ENCODE peak calls at places on chromosomes 3 and 15, in nine cellular contexts. One of them, this sample, is unnamed.

GRCh38 chr3:161104561-161105551 is at the start of gene B3GALNT1:
- DNase-seq in iris pigment epithelial cell: peak
- DNase-seq in LoVo: no peak
- DNase-seq in endothelial cell: peak
- DNase-seq in activated CD8-positive, alpha-beta memory T cell treated with anti-CD3 and anti-CD28 coated beads, Interleukin-2, amount 50 U/mL, for 48 hours: peak
- DNase-seq in T1000: no peak
- DNase-seq in stimulated activated naive CD8-positive, alpha-beta T cell treated with anti-CD3 and anti-CD28 coated beads, Interleukin-15, Interleukin-2, amounts not matched to agents 100 U/mL and 50 U/mL, for 24 hours: peak
- DNase-seq in heart left ventricle: peak
- DNase-seq in NCI-H1930: peak
- DNase-seq in this sample: peak

GRCh38 chr3:150362515-150363302 is 45.4 kb upstream of the TSC22D2 start:
- DNase-seq in iris pigment epithelial cell: no peak
- DNase-seq in LoVo: no peak
- DNase-seq in endothelial cell: no peak
- DNase-seq in activated CD8-positive, alpha-beta memory T cell treated with anti-CD3 and anti-CD28 coated beads, Interleukin-2, amount 50 U/mL, for 48 hours: no peak
- DNase-seq in T1000: no peak
- DNase-seq in stimulated activated naive CD8-positive, alpha-beta T cell treated with anti-CD3 and anti-CD28 coated beads, Interleukin-15, Interleukin-2, amounts not matched to agents 100 U/mL and 50 U/mL, for 24 hours: no peak
- DNase-seq in heart left ventricle: no peak
- DNase-seq in NCI-H1930: no peak
- DNase-seq in this sample: peak

GRCh38 chr15:31230630-31231485 is 95.8 kb upstream of the KLF13 start:
- DNase-seq in iris pigment epithelial cell: no peak
- DNase-seq in LoVo: no peak
- DNase-seq in endothelial cell: no peak
- DNase-seq in activated CD8-positive, alpha-beta memory T cell treated with anti-CD3 and anti-CD28 coated beads, Interleukin-2, amount 50 U/mL, for 48 hours: no peak
- DNase-seq in T1000: no peak
- DNase-seq in stimulated activated naive CD8-positive, alpha-beta T cell treated with anti-CD3 and anti-CD28 coated beads, Interleukin-15, Interleukin-2, amounts not matched to agents 100 U/mL and 50 U/mL, for 24 hours: peak
- DNase-seq in heart left ventricle: no peak
- DNase-seq in NCI-H1930: no peak
- DNase-seq in this sample: no peak

GRCh38 chr15:66865622-66866611 is 163.9 kb downstream of the SMAD6 start:
- DNase-seq in iris pigment epithelial cell: no peak
- DNase-seq in LoVo: no peak
- DNase-seq in endothelial cell: no peak
- DNase-seq in activated CD8-positive, alpha-beta memory T cell treated with anti-CD3 and anti-CD28 coated beads, Interleukin-2, amount 50 U/mL, for 48 hours: peak
- DNase-seq in T1000: no peak
- DNase-seq in stimulated activated naive CD8-positive, alpha-beta T cell treated with anti-CD3 and anti-CD28 coated beads, Interleukin-15, Interleukin-2, amounts not matched to agents 100 U/mL and 50 U/mL, for 24 hours: peak
- DNase-seq in heart left ventricle: no peak
- DNase-seq in NCI-H1930: no peak
- DNase-seq in this sample: no peak

GRCh38 chr15:69414702-69415161 is 583 bp downstream of the KIF23 start:
- DNase-seq in iris pigment epithelial cell: peak
- DNase-seq in LoVo: peak
- DNase-seq in endothelial cell: peak
- DNase-seq in activated CD8-positive, alpha-beta memory T cell treated with anti-CD3 and anti-CD28 coated beads, Interleukin-2, amount 50 U/mL, for 48 hours: peak
- DNase-seq in T1000: peak
- DNase-seq in stimulated activated naive CD8-positive, alpha-beta T cell treated with anti-CD3 and anti-CD28 coated beads, Interleukin-15, Interleukin-2, amounts not matched to agents 100 U/mL and 50 U/mL, for 24 hours: peak
- DNase-seq in heart left ventricle: peak
- DNase-seq in NCI-H1930: no peak
- DNase-seq in this sample: peak

GRCh38 chr3:45078910-45079522 is 52.9 kb downstream of the CLEC3B start:
- DNase-seq in iris pigment epithelial cell: peak
- DNase-seq in LoVo: no peak
- DNase-seq in endothelial cell: no peak
- DNase-seq in activated CD8-positive, alpha-beta memory T cell treated with anti-CD3 and anti-CD28 coated beads, Interleukin-2, amount 50 U/mL, for 48 hours: no peak
- DNase-seq in T1000: no peak
- DNase-seq in stimulated activated naive CD8-positive, alpha-beta T cell treated with anti-CD3 and anti-CD28 coated beads, Interleukin-15, Interleukin-2, amounts not matched to agents 100 U/mL and 50 U/mL, for 24 hours: no peak
- DNase-seq in heart left ventricle: no peak
- DNase-seq in NCI-H1930: no peak
- DNase-seq in this sample: peak

GRCh38 chr3:181794036-181794790 is 82.5 kb downstream of the SOX2 start:
- DNase-seq in iris pigment epithelial cell: no peak
- DNase-seq in LoVo: no peak
- DNase-seq in endothelial cell: no peak
- DNase-seq in activated CD8-positive, alpha-beta memory T cell treated with anti-CD3 and anti-CD28 coated beads, Interleukin-2, amount 50 U/mL, for 48 hours: no peak
- DNase-seq in T1000: no peak
- DNase-seq in stimulated activated naive CD8-positive, alpha-beta T cell treated with anti-CD3 and anti-CD28 coated beads, Interleukin-15, Interleukin-2, amounts not matched to agents 100 U/mL and 50 U/mL, for 24 hours: no peak
- DNase-seq in heart left ventricle: no peak
- DNase-seq in NCI-H1930: no peak
- DNase-seq in this sample: no peak

GRCh38 chr15:33675246-33675645 is 293.1 kb upstream of the CHRM5 start:
- DNase-seq in iris pigment epithelial cell: peak
- DNase-seq in LoVo: peak
- DNase-seq in endothelial cell: no peak
- DNase-seq in activated CD8-positive, alpha-beta memory T cell treated with anti-CD3 and anti-CD28 coated beads, Interleukin-2, amount 50 U/mL, for 48 hours: no peak
- DNase-seq in T1000: no peak
- DNase-seq in stimulated activated naive CD8-positive, alpha-beta T cell treated with anti-CD3 and anti-CD28 coated beads, Interleukin-15, Interleukin-2, amounts not matched to agents 100 U/mL and 50 U/mL, for 24 hours: no peak
- DNase-seq in heart left ventricle: no peak
- DNase-seq in NCI-H1930: no peak
- DNase-seq in this sample: peak

GRCh38 chr3:10553586-10554235 is 48.3 kb upstream of the ATP2B2 start:
- DNase-seq in iris pigment epithelial cell: no peak
- DNase-seq in LoVo: no peak
- DNase-seq in endothelial cell: peak
- DNase-seq in activated CD8-positive, alpha-beta memory T cell treated with anti-CD3 and anti-CD28 coated beads, Interleukin-2, amount 50 U/mL, for 48 hours: peak
- DNase-seq in T1000: no peak
- DNase-seq in stimulated activated naive CD8-positive, alpha-beta T cell treated with anti-CD3 and anti-CD28 coated beads, Interleukin-15, Interleukin-2, amounts not matched to agents 100 U/mL and 50 U/mL, for 24 hours: no peak
- DNase-seq in heart left ventricle: no peak
- DNase-seq in NCI-H1930: no peak
- DNase-seq in this sample: no peak

GRCh38 chr15:66996099-66996498 is 69.3 kb upstream of the SMAD3 start:
- DNase-seq in iris pigment epithelial cell: no peak
- DNase-seq in LoVo: no peak
- DNase-seq in endothelial cell: no peak
- DNase-seq in activated CD8-positive, alpha-beta memory T cell treated with anti-CD3 and anti-CD28 coated beads, Interleukin-2, amount 50 U/mL, for 48 hours: no peak
- DNase-seq in T1000: no peak
- DNase-seq in stimulated activated naive CD8-positive, alpha-beta T cell treated with anti-CD3 and anti-CD28 coated beads, Interleukin-15, Interleukin-2, amounts not matched to agents 100 U/mL and 50 U/mL, for 24 hours: no peak
- DNase-seq in heart left ventricle: no peak
- DNase-seq in NCI-H1930: no peak
- DNase-seq in this sample: no peak

GRCh38 chr3:64344721-64345207 is 119.5 kb upstream of the PRICKLE2 start:
- DNase-seq in iris pigment epithelial cell: peak
- DNase-seq in LoVo: no peak
- DNase-seq in endothelial cell: no peak
- DNase-seq in activated CD8-positive, alpha-beta memory T cell treated with anti-CD3 and anti-CD28 coated beads, Interleukin-2, amount 50 U/mL, for 48 hours: no peak
- DNase-seq in T1000: no peak
- DNase-seq in stimulated activated naive CD8-positive, alpha-beta T cell treated with anti-CD3 and anti-CD28 coated beads, Interleukin-15, Interleukin-2, amounts not matched to agents 100 U/mL and 50 U/mL, for 24 hours: no peak
- DNase-seq in heart left ventricle: no peak
- DNase-seq in NCI-H1930: no peak
- DNase-seq in this sample: peak

GRCh38 chr3:136512391-136512790 is 239.8 kb downstream of the STAG1 start:
- DNase-seq in iris pigment epithelial cell: peak
- DNase-seq in LoVo: no peak
- DNase-seq in endothelial cell: no peak
- DNase-seq in activated CD8-positive, alpha-beta memory T cell treated with anti-CD3 and anti-CD28 coated beads, Interleukin-2, amount 50 U/mL, for 48 hours: no peak
- DNase-seq in T1000: no peak
- DNase-seq in stimulated activated naive CD8-positive, alpha-beta T cell treated with anti-CD3 and anti-CD28 coated beads, Interleukin-15, Interleukin-2, amounts not matched to agents 100 U/mL and 50 U/mL, for 24 hours: no peak
- DNase-seq in heart left ventricle: no peak
- DNase-seq in NCI-H1930: no peak
- DNase-seq in this sample: no peak

GRCh38 chr3:176971613-176972174 is 225.6 kb downstream of the TBL1XR1 start:
- DNase-seq in iris pigment epithelial cell: peak
- DNase-seq in LoVo: no peak
- DNase-seq in endothelial cell: no peak
- DNase-seq in activated CD8-positive, alpha-beta memory T cell treated with anti-CD3 and anti-CD28 coated beads, Interleukin-2, amount 50 U/mL, for 48 hours: no peak
- DNase-seq in T1000: no peak
- DNase-seq in stimulated activated naive CD8-positive, alpha-beta T cell treated with anti-CD3 and anti-CD28 coated beads, Interleukin-15, Interleukin-2, amounts not matched to agents 100 U/mL and 50 U/mL, for 24 hours: no peak
- DNase-seq in heart left ventricle: no peak
- DNase-seq in NCI-H1930: no peak
- DNase-seq in this sample: no peak

GRCh38 chr3:192864943-192865342 is 52.7 kb downstream of the MB21D2 start:
- DNase-seq in iris pigment epithelial cell: no peak
- DNase-seq in LoVo: no peak
- DNase-seq in endothelial cell: no peak
- DNase-seq in activated CD8-positive, alpha-beta memory T cell treated with anti-CD3 and anti-CD28 coated beads, Interleukin-2, amount 50 U/mL, for 48 hours: no peak
- DNase-seq in T1000: no peak
- DNase-seq in stimulated activated naive CD8-positive, alpha-beta T cell treated with anti-CD3 and anti-CD28 coated beads, Interleukin-15, Interleukin-2, amounts not matched to agents 100 U/mL and 50 U/mL, for 24 hours: no peak
- DNase-seq in heart left ventricle: peak
- DNase-seq in NCI-H1930: no peak
- DNase-seq in this sample: no peak

GRCh38 chr3:49273825-49274532 is 3.1 kb downstream of the C3orf62 start:
- DNase-seq in iris pigment epithelial cell: peak
- DNase-seq in LoVo: no peak
- DNase-seq in endothelial cell: no peak
- DNase-seq in activated CD8-positive, alpha-beta memory T cell treated with anti-CD3 and anti-CD28 coated beads, Interleukin-2, amount 50 U/mL, for 48 hours: no peak
- DNase-seq in T1000: no peak
- DNase-seq in stimulated activated naive CD8-positive, alpha-beta T cell treated with anti-CD3 and anti-CD28 coated beads, Interleukin-15, Interleukin-2, amounts not matched to agents 100 U/mL and 50 U/mL, for 24 hours: no peak
- DNase-seq in heart left ventricle: no peak
- DNase-seq in NCI-H1930: no peak
- DNase-seq in this sample: no peak

GRCh38 chr3:38002291-38002876 is 11.8 kb downstream of the VILL start:
- DNase-seq in iris pigment epithelial cell: no peak
- DNase-seq in LoVo: no peak
- DNase-seq in endothelial cell: no peak
- DNase-seq in activated CD8-positive, alpha-beta memory T cell treated with anti-CD3 and anti-CD28 coated beads, Interleukin-2, amount 50 U/mL, for 48 hours: no peak
- DNase-seq in T1000: no peak
- DNase-seq in stimulated activated naive CD8-positive, alpha-beta T cell treated with anti-CD3 and anti-CD28 coated beads, Interleukin-15, Interleukin-2, amounts not matched to agents 100 U/mL and 50 U/mL, for 24 hours: no peak
- DNase-seq in heart left ventricle: no peak
- DNase-seq in NCI-H1930: no peak
- DNase-seq in this sample: no peak

GRCh38 chr3:877001-877400 is 215.8 kb upstream of the CNTN6 start:
- DNase-seq in iris pigment epithelial cell: no peak
- DNase-seq in LoVo: no peak
- DNase-seq in endothelial cell: no peak
- DNase-seq in activated CD8-positive, alpha-beta memory T cell treated with anti-CD3 and anti-CD28 coated beads, Interleukin-2, amount 50 U/mL, for 48 hours: no peak
- DNase-seq in T1000: no peak
- DNase-seq in stimulated activated naive CD8-positive, alpha-beta T cell treated with anti-CD3 and anti-CD28 coated beads, Interleukin-15, Interleukin-2, amounts not matched to agents 100 U/mL and 50 U/mL, for 24 hours: no peak
- DNase-seq in heart left ventricle: no peak
- DNase-seq in NCI-H1930: no peak
- DNase-seq in this sample: no peak

GRCh38 chr15:41932511-41932910 is 38.7 kb upstream of the SPTBN5 start:
- DNase-seq in iris pigment epithelial cell: no peak
- DNase-seq in LoVo: no peak
- DNase-seq in endothelial cell: no peak
- DNase-seq in activated CD8-positive, alpha-beta memory T cell treated with anti-CD3 and anti-CD28 coated beads, Interleukin-2, amount 50 U/mL, for 48 hours: no peak
- DNase-seq in T1000: no peak
- DNase-seq in stimulated activated naive CD8-positive, alpha-beta T cell treated with anti-CD3 and anti-CD28 coated beads, Interleukin-15, Interleukin-2, amounts not matched to agents 100 U/mL and 50 U/mL, for 24 hours: no peak
- DNase-seq in heart left ventricle: no peak
- DNase-seq in NCI-H1930: no peak
- DNase-seq in this sample: no peak

GRCh38 chr3:155595371-155595770 is 149.5 kb downstream of the PLCH1 start:
- DNase-seq in iris pigment epithelial cell: no peak
- DNase-seq in LoVo: no peak
- DNase-seq in endothelial cell: no peak
- DNase-seq in activated CD8-positive, alpha-beta memory T cell treated with anti-CD3 and anti-CD28 coated beads, Interleukin-2, amount 50 U/mL, for 48 hours: no peak
- DNase-seq in T1000: no peak
- DNase-seq in stimulated activated naive CD8-positive, alpha-beta T cell treated with anti-CD3 and anti-CD28 coated beads, Interleukin-15, Interleukin-2, amounts not matched to agents 100 U/mL and 50 U/mL, for 24 hours: no peak
- DNase-seq in heart left ventricle: no peak
- DNase-seq in NCI-H1930: no peak
- DNase-seq in this sample: no peak

GRCh38 chr3:10480871-10481378 is 24.5 kb downstream of the ATP2B2 start:
- DNase-seq in iris pigment epithelial cell: no peak
- DNase-seq in LoVo: no peak
- DNase-seq in endothelial cell: no peak
- DNase-seq in activated CD8-positive, alpha-beta memory T cell treated with anti-CD3 and anti-CD28 coated beads, Interleukin-2, amount 50 U/mL, for 48 hours: no peak
- DNase-seq in T1000: no peak
- DNase-seq in stimulated activated naive CD8-positive, alpha-beta T cell treated with anti-CD3 and anti-CD28 coated beads, Interleukin-15, Interleukin-2, amounts not matched to agents 100 U/mL and 50 U/mL, for 24 hours: no peak
- DNase-seq in heart left ventricle: no peak
- DNase-seq in NCI-H1930: no peak
- DNase-seq in this sample: no peak

GRCh38 chr15:99435138-99435695 is 130.6 kb upstream of the MEF2A start:
- DNase-seq in iris pigment epithelial cell: no peak
- DNase-seq in LoVo: peak
- DNase-seq in endothelial cell: no peak
- DNase-seq in activated CD8-positive, alpha-beta memory T cell treated with anti-CD3 and anti-CD28 coated beads, Interleukin-2, amount 50 U/mL, for 48 hours: peak
- DNase-seq in T1000: no peak
- DNase-seq in stimulated activated naive CD8-positive, alpha-beta T cell treated with anti-CD3 and anti-CD28 coated beads, Interleukin-15, Interleukin-2, amounts not matched to agents 100 U/mL and 50 U/mL, for 24 hours: peak
- DNase-seq in heart left ventricle: peak
- DNase-seq in NCI-H1930: no peak
- DNase-seq in this sample: peak

GRCh38 chr3:70360985-70361384 is 48.5 kb upstream of the MDFIC2 start:
- DNase-seq in iris pigment epithelial cell: peak
- DNase-seq in LoVo: no peak
- DNase-seq in endothelial cell: no peak
- DNase-seq in activated CD8-positive, alpha-beta memory T cell treated with anti-CD3 and anti-CD28 coated beads, Interleukin-2, amount 50 U/mL, for 48 hours: no peak
- DNase-seq in T1000: no peak
- DNase-seq in stimulated activated naive CD8-positive, alpha-beta T cell treated with anti-CD3 and anti-CD28 coated beads, Interleukin-15, Interleukin-2, amounts not matched to agents 100 U/mL and 50 U/mL, for 24 hours: no peak
- DNase-seq in heart left ventricle: no peak
- DNase-seq in NCI-H1930: no peak
- DNase-seq in this sample: peak

GRCh38 chr3:37907906-37908305 is 46.2 kb downstream of the CTDSPL start:
- DNase-seq in iris pigment epithelial cell: no peak
- DNase-seq in LoVo: no peak
- DNase-seq in endothelial cell: no peak
- DNase-seq in activated CD8-positive, alpha-beta memory T cell treated with anti-CD3 and anti-CD28 coated beads, Interleukin-2, amount 50 U/mL, for 48 hours: no peak
- DNase-seq in T1000: no peak
- DNase-seq in stimulated activated naive CD8-positive, alpha-beta T cell treated with anti-CD3 and anti-CD28 coated beads, Interleukin-15, Interleukin-2, amounts not matched to agents 100 U/mL and 50 U/mL, for 24 hours: peak
- DNase-seq in heart left ventricle: no peak
- DNase-seq in NCI-H1930: no peak
- DNase-seq in this sample: no peak

GRCh38 chr3:148600902-148601765 is 96.6 kb upstream of the AGTR1 start:
- DNase-seq in iris pigment epithelial cell: no peak
- DNase-seq in LoVo: peak
- DNase-seq in endothelial cell: no peak
- DNase-seq in activated CD8-positive, alpha-beta memory T cell treated with anti-CD3 and anti-CD28 coated beads, Interleukin-2, amount 50 U/mL, for 48 hours: no peak
- DNase-seq in T1000: no peak
- DNase-seq in stimulated activated naive CD8-positive, alpha-beta T cell treated with anti-CD3 and anti-CD28 coated beads, Interleukin-15, Interleukin-2, amounts not matched to agents 100 U/mL and 50 U/mL, for 24 hours: no peak
- DNase-seq in heart left ventricle: no peak
- DNase-seq in NCI-H1930: no peak
- DNase-seq in this sample: peak

GRCh38 chr3:134083008-134083407 is 53.3 kb upstream of the SLCO2A1 start:
- DNase-seq in iris pigment epithelial cell: no peak
- DNase-seq in LoVo: no peak
- DNase-seq in endothelial cell: no peak
- DNase-seq in activated CD8-positive, alpha-beta memory T cell treated with anti-CD3 and anti-CD28 coated beads, Interleukin-2, amount 50 U/mL, for 48 hours: no peak
- DNase-seq in T1000: no peak
- DNase-seq in stimulated activated naive CD8-positive, alpha-beta T cell treated with anti-CD3 and anti-CD28 coated beads, Interleukin-15, Interleukin-2, amounts not matched to agents 100 U/mL and 50 U/mL, for 24 hours: no peak
- DNase-seq in heart left ventricle: no peak
- DNase-seq in NCI-H1930: no peak
- DNase-seq in this sample: no peak

GRCh38 chr15:50248994-50249586 is 16.4 kb downstream of the HDC start:
- DNase-seq in iris pigment epithelial cell: peak
- DNase-seq in LoVo: no peak
- DNase-seq in endothelial cell: no peak
- DNase-seq in activated CD8-positive, alpha-beta memory T cell treated with anti-CD3 and anti-CD28 coated beads, Interleukin-2, amount 50 U/mL, for 48 hours: no peak
- DNase-seq in T1000: no peak
- DNase-seq in stimulated activated naive CD8-positive, alpha-beta T cell treated with anti-CD3 and anti-CD28 coated beads, Interleukin-15, Interleukin-2, amounts not matched to agents 100 U/mL and 50 U/mL, for 24 hours: no peak
- DNase-seq in heart left ventricle: no peak
- DNase-seq in NCI-H1930: no peak
- DNase-seq in this sample: no peak

GRCh38 chr15:85760049-85760448 is 34.7 kb downstream of the KLHL25 start:
- DNase-seq in iris pigment epithelial cell: no peak
- DNase-seq in LoVo: no peak
- DNase-seq in endothelial cell: no peak
- DNase-seq in activated CD8-positive, alpha-beta memory T cell treated with anti-CD3 and anti-CD28 coated beads, Interleukin-2, amount 50 U/mL, for 48 hours: no peak
- DNase-seq in T1000: peak
- DNase-seq in stimulated activated naive CD8-positive, alpha-beta T cell treated with anti-CD3 and anti-CD28 coated beads, Interleukin-15, Interleukin-2, amounts not matched to agents 100 U/mL and 50 U/mL, for 24 hours: no peak
- DNase-seq in heart left ventricle: no peak
- DNase-seq in NCI-H1930: no peak
- DNase-seq in this sample: no peak

GRCh38 chr3:10411598-10412332 is 90.9 kb upstream of the SEC13 start:
- DNase-seq in iris pigment epithelial cell: no peak
- DNase-seq in LoVo: no peak
- DNase-seq in endothelial cell: no peak
- DNase-seq in activated CD8-positive, alpha-beta memory T cell treated with anti-CD3 and anti-CD28 coated beads, Interleukin-2, amount 50 U/mL, for 48 hours: no peak
- DNase-seq in T1000: no peak
- DNase-seq in stimulated activated naive CD8-positive, alpha-beta T cell treated with anti-CD3 and anti-CD28 coated beads, Interleukin-15, Interleukin-2, amounts not matched to agents 100 U/mL and 50 U/mL, for 24 hours: no peak
- DNase-seq in heart left ventricle: no peak
- DNase-seq in NCI-H1930: no peak
- DNase-seq in this sample: no peak

GRCh38 chr3:15711281-15711680 is 86.5 kb downstream of the ANKRD28 start:
- DNase-seq in iris pigment epithelial cell: no peak
- DNase-seq in LoVo: no peak
- DNase-seq in endothelial cell: no peak
- DNase-seq in activated CD8-positive, alpha-beta memory T cell treated with anti-CD3 and anti-CD28 coated beads, Interleukin-2, amount 50 U/mL, for 48 hours: no peak
- DNase-seq in T1000: no peak
- DNase-seq in stimulated activated naive CD8-positive, alpha-beta T cell treated with anti-CD3 and anti-CD28 coated beads, Interleukin-15, Interleukin-2, amounts not matched to agents 100 U/mL and 50 U/mL, for 24 hours: no peak
- DNase-seq in heart left ventricle: no peak
- DNase-seq in NCI-H1930: no peak
- DNase-seq in this sample: no peak

GRCh38 chr3:138493804-138494606 is 59.6 kb downstream of the ESYT3 start:
- DNase-seq in iris pigment epithelial cell: peak
- DNase-seq in LoVo: no peak
- DNase-seq in endothelial cell: no peak
- DNase-seq in activated CD8-positive, alpha-beta memory T cell treated with anti-CD3 and anti-CD28 coated beads, Interleukin-2, amount 50 U/mL, for 48 hours: no peak
- DNase-seq in T1000: no peak
- DNase-seq in stimulated activated naive CD8-positive, alpha-beta T cell treated with anti-CD3 and anti-CD28 coated beads, Interleukin-15, Interleukin-2, amounts not matched to agents 100 U/mL and 50 U/mL, for 24 hours: no peak
- DNase-seq in heart left ventricle: no peak
- DNase-seq in NCI-H1930: no peak
- DNase-seq in this sample: peak

GRCh38 chr3:43289401-43289800 is 3.1 kb downstream of the SNRK start:
- DNase-seq in iris pigment epithelial cell: no peak
- DNase-seq in LoVo: no peak
- DNase-seq in endothelial cell: no peak
- DNase-seq in activated CD8-positive, alpha-beta memory T cell treated with anti-CD3 and anti-CD28 coated beads, Interleukin-2, amount 50 U/mL, for 48 hours: no peak
- DNase-seq in T1000: no peak
- DNase-seq in stimulated activated naive CD8-positive, alpha-beta T cell treated with anti-CD3 and anti-CD28 coated beads, Interleukin-15, Interleukin-2, amounts not matched to agents 100 U/mL and 50 U/mL, for 24 hours: no peak
- DNase-seq in heart left ventricle: no peak
- DNase-seq in NCI-H1930: no peak
- DNase-seq in this sample: no peak